ENCODE peak calls at places on chromosomes 3 and 15, in ten cellular contexts. N, W, Q, S, X, K, D, J, C and G are unnamed samples. For H3K4me1, the result is how much of the 10 kb centered on the place peaks cover.

GRCh38 chr15:65903296-65904073 is 34.2 kb downstream of the RAB11A start:
- DNase-seq in K (no peak), Q (peak), N (no peak), W (no peak), C (no peak), X (no peak), J (peak), S (no peak), D (peak), G (no peak)

GRCh38 chr15:31299588-31300207 is 26.9 kb upstream of the KLF13 start:
- DNase-seq in W (no peak), C (no peak), S (no peak), N (no peak), Q (no peak), D (no peak), K (no peak), X (no peak), J (no peak), G (no peak)

GRCh38 chr3:186815490-186815889 is 9.2 kb upstream of the RFC4 start:
- DNase-seq in X (no peak), N (no peak), Q (peak), C (no peak), J (peak), K (peak), D (no peak), S (no peak), W (no peak), G (no peak)

GRCh38 chr3:14471690-14472089 is 68.5 kb downstream of the GRIP2 start:
- DNase-seq in D (no peak), W (no peak), K (no peak), Q (no peak), N (no peak), X (no peak), J (no peak), C (no peak), S (no peak), G (no peak)

GRCh38 chr3:52215351-52215750 is 10.1 kb downstream of the TLR9 start:
- DNase-seq in S (no peak), N (no peak), C (peak), Q (no peak), X (no peak), J (no peak), W (no peak), D (no peak), K (no peak), G (no peak)

GRCh38 chr3:153291052-153291689 is 129.1 kb downstream of the RAP2B start:
- DNase-seq in J (peak), C (no peak), K (peak), W (no peak), S (peak), X (no peak), N (no peak), Q (no peak), D (peak), G (peak)

GRCh38 chr15:88678755-88679154 is 39.9 kb downstream of the ISG20 start:
- DNase-seq in K (no peak), C (no peak), J (no peak), X (no peak), N (no peak), W (no peak), D (no peak), Q (no peak), S (no peak), G (no peak)

GRCh38 chr15:101732772-101733171 is 8.5 kb upstream of the TARS3 start:
- DNase-seq in J (no peak), C (no peak), N (no peak), W (no peak), Q (no peak), S (no peak), K (no peak), D (no peak), X (no peak), G (no peak)

GRCh38 chr15:85929786-85930185 is 135.1 kb upstream of the KLHL25 start:
- DNase-seq in J (no peak), C (no peak), X (no peak), S (no peak), K (no peak), Q (no peak), W (no peak), N (no peak), D (no peak), G (no peak)

GRCh38 chr3:49616491-49616941 is 57.6 kb upstream of the APEH start:
- DNase-seq in D (no peak), S (no peak), J (no peak), X (no peak), K (no peak), Q (peak), N (no peak), C (no peak), W (no peak), G (peak)

GRCh38 chr3:124793054-124793740 is 62.9 kb downstream of the UMPS start:
- DNase-seq in J (peak), N (no peak), Q (no peak), D (no peak), K (no peak), X (no peak), W (no peak), S (no peak), C (no peak), G (no peak)

GRCh38 chr3:124792341-124793034 is 62.2 kb downstream of the UMPS start:
- DNase-seq in J (no peak), D (no peak), S (no peak), K (no peak), C (no peak), X (no peak), W (no peak), N (no peak), Q (no peak), G (no peak)

GRCh38 chr3:124791142-124791541 is 60.9 kb downstream of the UMPS start:
- DNase-seq in S (no peak), Q (peak), W (no peak), D (no peak), N (no peak), X (no peak), C (peak), J (no peak), K (no peak), G (no peak)

GRCh38 chr3:124788254-124788745 is 58.0 kb downstream of the UMPS start:
- DNase-seq in Q (no peak), W (no peak), D (peak), N (no peak), C (no peak), S (no peak), J (no peak), K (no peak), X (no peak), G (no peak)

GRCh38 chr3:124791639-124792111 is 61.4 kb downstream of the UMPS start:
- DNase-seq in Q (peak), S (no peak), K (no peak), W (peak), J (no peak), X (no peak), N (no peak), D (no peak), C (no peak), G (peak)
- H3K4me1 ChIP-seq in Q (under half), S (under half), K (half or more), W (under half), J (under half), X (under half), N (under half), D (under half), C (under half), G (under half)

GRCh38 chr3:170896781-170897180 is 11.7 kb downstream of the EIF5A2 start:
- DNase-seq in C (no peak), J (no peak), K (no peak), X (no peak), Q (no peak), S (no peak), W (no peak), N (no peak), D (no peak), G (no peak)

GRCh38 chr3:170899455-170899854 is 9.0 kb downstream of the EIF5A2 start:
- DNase-seq in D (no peak), W (no peak), J (no peak), N (no peak), Q (no peak), K (no peak), S (no peak), X (no peak), C (no peak), G (no peak)

GRCh38 chr3:170897978-170898377 is 10.5 kb downstream of the EIF5A2 start:
- DNase-seq in S (no peak), D (no peak), X (no peak), K (no peak), J (no peak), W (no peak), Q (no peak), C (no peak), N (no peak), G (no peak)

DNA sequence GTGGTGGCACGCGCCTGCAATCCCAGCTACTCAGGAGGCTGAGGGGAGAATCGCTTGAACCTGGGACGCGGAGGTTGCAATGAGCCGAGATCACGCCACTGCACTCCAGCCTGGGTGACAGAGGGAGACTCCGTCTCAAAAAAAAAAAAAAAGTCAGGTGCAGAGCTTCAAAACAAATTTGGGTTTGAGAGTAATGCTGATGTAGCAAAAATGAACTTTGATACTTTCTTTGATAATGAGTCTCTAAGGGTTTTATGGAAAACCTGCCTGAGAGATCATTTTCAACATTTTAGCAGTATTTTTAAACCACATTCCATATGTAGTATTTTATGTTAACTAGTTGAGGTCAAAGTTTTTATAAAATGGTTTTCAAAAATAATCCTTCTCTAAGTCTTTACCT is 14.5 kb downstream of the EIF5A2 start:
- DNase-seq in X (no peak), J (no peak), W (no peak), S (no peak), K (no peak), Q (no peak), C (no peak), N (no peak), D (no peak), G (no peak)
- H3K27ac ChIP-seq in X (no peak), J (no peak), W (no peak), S (no peak), K (no peak), Q (no peak), C (no peak), N (no peak), D (no peak), G (no peak)

GRCh38 chr3:9898467-9899229 is 4.0 kb upstream of the IL17RE start:
- DNase-seq in N (no peak), S (no peak), D (no peak), W (no peak), C (peak), Q (no peak), K (no peak), X (no peak), J (peak), G (no peak)
- H3K4me1 ChIP-seq in N (under half), S (under half), D (under half), W (under half), C (under half), Q (under half), K (half or more), X (under half), J (half or more), G (half or more)

GRCh38 chr3:45479627-45480026 is 91.3 kb downstream of the LARS2 start:
- DNase-seq in Q (peak), N (no peak), D (peak), S (no peak), W (no peak), K (no peak), C (no peak), J (peak), X (no peak), G (peak)
- H3K27ac ChIP-seq in Q (no peak), N (no peak), D (peak), S (no peak), W (no peak), K (no peak), C (no peak), J (no peak), X (no peak), G (peak)

DNA sequence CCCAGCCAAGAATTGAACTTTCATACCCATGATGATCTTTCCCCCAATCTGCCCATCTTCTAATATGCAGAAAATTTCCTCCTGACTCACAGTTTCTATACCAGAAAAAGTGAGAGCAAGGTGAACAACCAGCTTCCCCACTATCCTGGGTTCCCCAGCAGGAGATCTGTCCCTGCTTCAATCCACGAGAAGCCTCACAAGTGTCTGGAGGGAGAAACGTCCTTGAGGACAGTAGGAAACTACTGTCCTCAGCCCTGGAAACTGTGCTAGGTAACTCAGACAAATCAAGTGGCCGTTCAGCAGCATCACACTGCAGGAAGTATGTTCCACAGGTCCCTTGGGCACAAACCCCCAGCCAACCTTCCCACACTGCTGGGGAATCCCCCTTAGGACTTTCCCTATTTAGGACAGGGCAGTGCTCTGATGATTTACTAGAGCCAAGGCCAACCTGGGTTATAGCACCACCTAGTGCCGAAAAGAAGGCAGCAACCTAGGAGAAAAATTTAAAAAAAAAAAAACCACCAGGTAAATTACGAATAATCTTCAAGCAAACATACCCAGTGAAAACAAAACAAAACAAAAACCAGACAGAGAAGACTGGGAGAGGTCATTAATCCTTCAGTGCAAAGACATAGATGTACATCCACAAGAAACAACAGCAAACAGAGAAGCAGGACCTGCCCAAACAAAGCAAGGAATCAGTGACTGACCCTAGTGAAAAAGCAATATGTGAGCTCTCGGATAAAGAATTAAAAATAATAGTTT is 36.0 kb downstream of the MORC1 start:
- DNase-seq in K (peak), X (no peak), J (peak), C (no peak), N (no peak), S (peak), Q (peak), W (no peak), D (peak), G (peak)
- H3K4me1 ChIP-seq in K (under half), X (under half), J (under half), C (under half), N (under half), S (under half), Q (under half), W (under half), D (under half), G (under half)

DNA sequence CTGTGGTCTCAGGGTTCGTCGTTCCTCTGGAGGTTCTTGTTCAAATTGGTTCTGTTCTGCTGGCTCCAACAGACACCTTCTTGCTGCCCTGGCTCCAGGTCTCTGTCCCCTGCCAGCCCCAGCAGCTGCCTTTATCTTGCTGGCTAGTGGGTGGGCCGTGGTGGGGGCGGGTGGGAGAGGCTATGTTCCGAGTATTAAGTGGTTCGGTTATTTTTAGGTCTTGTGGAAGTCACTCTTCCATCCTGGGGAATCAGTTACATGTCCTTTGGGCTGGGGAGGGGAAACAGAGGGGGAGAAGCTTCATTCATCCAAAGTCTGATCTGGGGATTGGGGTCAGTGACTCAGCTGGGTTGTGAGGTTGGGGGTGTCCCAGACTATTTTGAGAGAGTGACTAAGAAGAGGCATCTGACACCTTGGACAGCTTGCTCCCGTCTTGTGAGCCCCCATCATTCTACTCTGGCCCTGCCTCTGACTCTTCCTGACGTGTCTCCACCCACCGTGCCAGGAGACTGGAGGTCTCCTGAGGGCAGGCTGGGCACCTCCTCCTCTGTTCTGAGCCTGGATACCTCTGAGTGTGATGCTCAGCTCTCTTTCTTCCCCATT is at the start of gene XIRP1:
- DNase-seq in N (no peak), C (no peak), Q (peak), J (no peak), X (no peak), W (peak), K (no peak), D (no peak), S (no peak), G (no peak)
- H3K27ac ChIP-seq in N (no peak), C (no peak), Q (no peak), J (no peak), X (no peak), W (peak), K (no peak), D (peak), S (no peak), G (no peak)

DNA sequence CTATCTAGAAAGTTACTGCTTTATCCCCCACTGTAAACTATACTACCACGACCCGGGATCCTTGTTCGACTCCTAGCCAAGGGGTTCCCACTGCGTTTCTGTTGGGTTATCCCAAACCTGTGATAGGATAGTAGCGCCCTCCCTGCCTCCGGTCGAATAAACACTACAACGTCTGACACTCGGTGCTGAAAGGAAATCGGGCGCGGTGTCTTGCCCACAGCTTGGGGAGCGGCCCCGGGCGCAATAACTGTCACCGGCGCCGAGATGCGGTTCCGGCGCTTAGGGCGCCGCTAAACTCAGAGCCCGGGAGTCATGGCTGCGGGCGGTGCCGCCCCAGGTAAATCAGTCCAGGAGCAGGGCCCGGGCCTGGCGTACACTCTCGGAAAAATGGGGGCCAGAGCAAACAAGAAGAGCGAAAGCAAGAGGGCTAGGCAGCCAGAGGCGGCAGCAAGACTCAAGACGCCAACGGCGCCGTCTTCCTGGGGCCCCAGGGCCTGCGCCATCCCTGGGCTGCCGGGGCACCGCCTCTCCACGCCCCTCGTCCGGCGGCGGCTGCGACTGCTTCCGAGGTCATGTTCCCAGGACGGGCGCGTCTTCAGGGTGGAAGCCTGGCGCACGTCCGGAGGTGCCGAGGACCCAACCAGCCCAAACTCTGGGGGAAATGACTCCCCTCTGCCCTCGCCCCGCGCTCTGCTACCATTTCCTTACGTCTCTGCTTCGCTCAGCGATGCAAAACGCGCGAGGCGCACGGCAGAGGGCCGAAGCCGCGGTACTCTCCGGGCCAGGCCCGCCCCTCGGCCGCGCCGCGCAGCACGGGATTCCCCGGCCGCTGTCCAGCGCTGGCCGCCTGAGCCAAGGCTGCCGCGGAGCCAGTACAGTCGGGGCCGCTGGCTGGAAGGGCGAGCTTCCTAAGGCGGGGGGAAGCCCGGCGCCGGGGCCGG is at the start of gene DUT:
- DNase-seq in J (peak), X (peak), D (peak), K (peak), C (peak), W (peak), S (peak), Q (peak), N (peak), G (peak)
- H3K4me1 ChIP-seq in J (under half), X (under half), D (under half), K (under half), C (under half), W (under half), S (under half), Q (under half), N (under half), G (under half)

DNA sequence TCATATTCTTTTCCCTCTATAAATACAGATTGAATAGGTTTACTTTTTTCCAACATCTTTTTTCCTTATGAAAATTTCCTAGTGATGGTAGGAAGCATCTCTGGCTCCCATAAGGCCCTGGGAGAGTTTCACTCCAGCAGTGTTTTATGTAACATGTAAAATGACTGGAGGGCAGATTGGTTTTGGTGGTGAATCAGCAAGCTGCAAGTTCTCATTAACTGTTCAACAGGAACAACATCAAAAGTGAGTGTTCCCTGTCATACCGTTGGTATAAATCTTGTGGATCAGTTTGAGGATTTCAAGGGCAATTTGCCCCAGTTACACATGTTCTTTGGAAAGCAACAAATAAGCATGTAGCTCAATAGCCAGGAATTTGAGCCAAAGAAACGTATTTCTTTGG is 345.6 kb downstream of the SV2B start:
- DNase-seq in X (no peak), S (no peak), J (peak), N (no peak), Q (peak), D (no peak), C (no peak), K (no peak), W (no peak), G (no peak)
- H3K27ac ChIP-seq in X (no peak), S (no peak), J (no peak), N (no peak), Q (no peak), D (no peak), C (no peak), K (no peak), W (no peak), G (no peak)